ENCODE peak calls at places on chromosomes 16 and 17, in six cellular contexts. One of them, this sample, is unnamed.

GRCh38 chr16:21194771-21195301 is 16.5 kb downstream of the ZP2 start:
- DNase-seq in left ventricle myocardium inferior: no peak
- DNase-seq in A549: no peak
- DNase-seq in fibroblast of lung: peak; percentile 15
- DNase-seq in CD8-positive, alpha-beta T cell: no peak
- DNase-seq in HCT116: no peak
- DNase-seq in this sample: no peak

GRCh38 chr16:66275795-66276428 is 90.6 kb upstream of the CDH5 start:
- DNase-seq in fibroblast of lung: peak; percentile 67
- DNase-seq in CD8-positive, alpha-beta T cell: no peak
- DNase-seq in A549: peak; percentile 65
- DNase-seq in left ventricle myocardium inferior: no peak
- DNase-seq in HCT116: peak; percentile 67
- DNase-seq in this sample: no peak

GRCh38 chr16:67166035-67166882 is 1.7 kb downstream of the HSF4 start:
- DNase-seq in HCT116: no peak
- DNase-seq in left ventricle myocardium inferior: no peak
- DNase-seq in fibroblast of lung: no peak
- DNase-seq in A549: no peak
- DNase-seq in CD8-positive, alpha-beta T cell: no peak
- DNase-seq in this sample: no peak

GRCh38 chr17:71870546-71870862 is 250.3 kb upstream of the SOX9 start:
- DNase-seq in fibroblast of lung: no peak
- DNase-seq in HCT116: no peak
- DNase-seq in A549: no peak
- DNase-seq in left ventricle myocardium inferior: no peak
- DNase-seq in CD8-positive, alpha-beta T cell: no peak
- DNase-seq in this sample: no peak

GRCh38 chr17:82978765-82979349 is 100.6 kb upstream of the METRNL start:
- DNase-seq in fibroblast of lung: no peak
- DNase-seq in left ventricle myocardium inferior: no peak
- DNase-seq in A549: no peak
- DNase-seq in HCT116: no peak
- DNase-seq in CD8-positive, alpha-beta T cell: no peak
- DNase-seq in this sample: no peak

GRCh38 chr16:62068747-62069146 is 32.5 kb upstream of the CDH8 start:
- DNase-seq in left ventricle myocardium inferior: no peak
- DNase-seq in HCT116: no peak
- DNase-seq in fibroblast of lung: no peak
- DNase-seq in CD8-positive, alpha-beta T cell: no peak
- DNase-seq in A549: no peak
- DNase-seq in this sample: no peak

GRCh38 chr17:9427460-9428315 is 147.9 kb downstream of the STX8 start:
- DNase-seq in CD8-positive, alpha-beta T cell: no peak
- DNase-seq in left ventricle myocardium inferior: peak; percentile 29
- DNase-seq in A549: no peak
- DNase-seq in fibroblast of lung: no peak
- DNase-seq in HCT116: no peak
- DNase-seq in this sample: no peak

GRCh38 chr16:54280751-54281150 is 5.8 kb downstream of the IRX3 start:
- DNase-seq in fibroblast of lung: peak; percentile 36
- DNase-seq in CD8-positive, alpha-beta T cell: no peak
- DNase-seq in left ventricle myocardium inferior: no peak
- DNase-seq in HCT116: peak; percentile 13
- DNase-seq in A549: no peak
- DNase-seq in this sample: no peak

GRCh38 chr16:2715519-2715918 is 4.5 kb downstream of the PRSS27 start:
- DNase-seq in left ventricle myocardium inferior: peak; percentile 68
- DNase-seq in HCT116: no peak
- DNase-seq in CD8-positive, alpha-beta T cell: peak; percentile 83
- DNase-seq in A549: no peak
- DNase-seq in fibroblast of lung: peak; percentile 50
- DNase-seq in this sample: peak; percentile 26

GRCh38 chr17:80349437-80350160 is 65.4 kb upstream of the ENDOV start:
- DNase-seq in HCT116: no peak
- DNase-seq in fibroblast of lung: no peak
- DNase-seq in left ventricle myocardium inferior: no peak
- DNase-seq in CD8-positive, alpha-beta T cell: no peak
- DNase-seq in A549: no peak
- DNase-seq in this sample: no peak

GRCh38 chr17:58084317-58084981 is 1.2 kb downstream of the DYNLL2 start:
- DNase-seq in left ventricle myocardium inferior: peak; percentile 55
- DNase-seq in A549: peak; percentile 65
- DNase-seq in fibroblast of lung: peak; percentile 31
- DNase-seq in CD8-positive, alpha-beta T cell: peak; percentile 25
- DNase-seq in HCT116: peak; percentile 56
- DNase-seq in this sample: peak; percentile 46

GRCh38 chr17:39144414-39144813 is 7.0 kb downstream of the PLXDC1 start:
- DNase-seq in CD8-positive, alpha-beta T cell: no peak
- DNase-seq in fibroblast of lung: peak; percentile 94
- DNase-seq in HCT116: no peak
- DNase-seq in left ventricle myocardium inferior: peak; percentile 92
- DNase-seq in A549: no peak
- DNase-seq in this sample: peak; percentile 83

GRCh38 chr16:72928089-72928981 is 119.6 kb downstream of the ZFHX3 start:
- DNase-seq in HCT116: no peak
- DNase-seq in CD8-positive, alpha-beta T cell: no peak
- DNase-seq in A549: no peak
- DNase-seq in fibroblast of lung: no peak
- DNase-seq in left ventricle myocardium inferior: no peak
- DNase-seq in this sample: peak; percentile 66

DNA sequence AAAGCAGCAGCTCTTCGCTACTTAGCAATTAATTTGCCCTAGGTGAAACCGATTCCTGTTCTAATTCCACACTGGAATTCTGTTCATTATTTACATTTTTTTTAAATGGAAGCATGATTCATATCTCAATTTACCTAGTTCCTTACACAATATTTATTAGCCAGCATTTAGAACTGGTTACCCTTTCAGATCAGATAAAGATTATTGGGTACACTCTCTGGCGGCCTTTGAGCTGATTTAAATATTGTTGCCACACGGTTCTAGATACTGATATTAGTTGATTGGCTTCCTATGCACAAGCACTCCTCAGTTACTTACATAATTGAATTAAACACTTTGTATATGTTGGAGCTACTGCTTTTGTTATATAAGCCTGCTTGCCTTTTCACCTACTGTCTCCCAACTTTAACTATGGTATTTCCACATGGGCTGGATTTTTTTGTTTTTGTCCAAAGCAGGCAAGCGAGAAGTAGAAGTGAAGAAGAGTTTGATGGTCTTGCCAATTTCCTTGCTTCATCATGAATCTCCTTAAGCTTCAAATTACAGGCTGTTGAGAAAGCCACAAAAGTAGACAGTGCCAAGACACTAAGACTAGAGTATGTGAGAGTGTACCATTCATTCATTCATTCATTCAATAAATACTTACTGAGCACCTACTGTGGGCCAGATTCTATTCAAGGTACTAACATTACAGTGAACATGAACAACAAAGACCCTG is 3.9 kb upstream of the ALDH3A2 start:
- DNase-seq in HCT116: no peak
- DNase-seq in fibroblast of lung: peak; percentile 32
- DNase-seq in A549: no peak
- DNase-seq in CD8-positive, alpha-beta T cell: no peak
- DNase-seq in left ventricle myocardium inferior: no peak
- DNase-seq in this sample: no peak
- H3K4me1 ChIP-seq in HCT116: peaks cover 74% of the 10 kb centered on the region
- H3K4me1 ChIP-seq in fibroblast of lung: peaks cover 12% of the 10 kb centered on the region
- H3K4me1 ChIP-seq in A549: peaks cover 53% of the 10 kb centered on the region
- H3K4me1 ChIP-seq in CD8-positive, alpha-beta T cell: peaks cover 15% of the 10 kb centered on the region
- H3K4me1 ChIP-seq in left ventricle myocardium inferior: peaks cover 34% of the 10 kb centered on the region
- H3K4me1 ChIP-seq in this sample: peaks cover 15% of the 10 kb centered on the region

DNA sequence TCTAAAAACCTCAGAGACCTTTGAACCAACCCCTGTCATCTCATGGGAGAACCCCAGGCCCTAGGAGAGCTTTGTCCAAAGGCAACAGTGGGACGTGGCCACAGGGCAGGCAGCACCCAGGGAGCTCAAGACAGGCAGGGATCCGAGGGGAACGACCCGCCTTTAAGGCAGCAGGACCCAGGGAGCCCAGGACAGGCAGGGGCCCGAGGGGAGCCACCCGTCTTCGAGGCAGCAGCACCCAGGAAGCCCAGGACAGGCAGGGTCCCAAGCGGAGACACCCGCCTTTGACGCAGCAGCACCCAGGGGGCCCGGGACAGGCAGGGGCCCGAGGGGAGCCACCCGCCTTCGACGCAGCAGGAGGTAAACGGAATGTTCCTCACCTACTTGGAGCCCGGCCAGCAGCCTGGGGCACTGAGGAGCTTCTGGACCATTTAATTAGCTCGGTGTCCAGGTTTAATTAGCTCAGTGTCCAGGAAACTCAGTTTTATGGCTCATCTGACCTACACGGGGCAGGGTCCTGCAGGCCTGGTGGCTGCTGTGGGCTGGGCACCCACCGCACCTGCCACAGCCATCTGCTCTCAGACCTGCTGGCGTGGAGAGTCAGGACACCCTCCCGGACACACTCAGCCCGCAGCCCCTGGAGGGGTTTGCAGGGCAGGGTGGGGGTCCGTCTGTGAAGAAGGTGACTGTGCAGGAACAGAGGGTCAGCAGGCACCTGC is 24.4 kb downstream of the PIEZO1 start:
- DNase-seq in left ventricle myocardium inferior: no peak
- DNase-seq in HCT116: no peak
- DNase-seq in fibroblast of lung: no peak
- DNase-seq in CD8-positive, alpha-beta T cell: no peak
- DNase-seq in A549: no peak
- DNase-seq in this sample: peak; percentile 84
- H3K4me1 ChIP-seq in left ventricle myocardium inferior: peaks cover 35% of the 10 kb centered on the region
- H3K4me1 ChIP-seq in HCT116: peaks cover 57% of the 10 kb centered on the region
- H3K4me1 ChIP-seq in fibroblast of lung: peaks cover 19% of the 10 kb centered on the region
- H3K4me1 ChIP-seq in CD8-positive, alpha-beta T cell: no peaks in the 10 kb centered on the region
- H3K4me1 ChIP-seq in A549: peaks cover 24% of the 10 kb centered on the region
- H3K4me1 ChIP-seq in this sample: peaks cover 61% of the 10 kb centered on the region

GRCh38 chr16:10620120-10620519 is 39.7 kb upstream of the EMP2 start:
- DNase-seq in A549: no peak
- DNase-seq in HCT116: no peak
- DNase-seq in left ventricle myocardium inferior: no peak
- DNase-seq in fibroblast of lung: no peak
- DNase-seq in CD8-positive, alpha-beta T cell: no peak
- DNase-seq in this sample: no peak

GRCh38 chr16:10622036-10622921 is 41.9 kb upstream of the EMP2 start:
- DNase-seq in HCT116: no peak
- DNase-seq in A549: no peak
- DNase-seq in CD8-positive, alpha-beta T cell: no peak
- DNase-seq in fibroblast of lung: no peak
- DNase-seq in left ventricle myocardium inferior: peak; percentile 39
- DNase-seq in this sample: no peak

GRCh38 chr16:10623059-10623458 is 42.7 kb upstream of the EMP2 start:
- DNase-seq in fibroblast of lung: no peak
- DNase-seq in left ventricle myocardium inferior: no peak
- DNase-seq in CD8-positive, alpha-beta T cell: no peak
- DNase-seq in A549: no peak
- DNase-seq in HCT116: no peak
- DNase-seq in this sample: no peak

GRCh38 chr16:10625595-10626357 is 45.4 kb upstream of the EMP2 start:
- DNase-seq in HCT116: no peak
- DNase-seq in A549: peak; percentile 29
- DNase-seq in CD8-positive, alpha-beta T cell: no peak
- DNase-seq in fibroblast of lung: peak; percentile 51
- DNase-seq in left ventricle myocardium inferior: no peak
- DNase-seq in this sample: no peak

DNA sequence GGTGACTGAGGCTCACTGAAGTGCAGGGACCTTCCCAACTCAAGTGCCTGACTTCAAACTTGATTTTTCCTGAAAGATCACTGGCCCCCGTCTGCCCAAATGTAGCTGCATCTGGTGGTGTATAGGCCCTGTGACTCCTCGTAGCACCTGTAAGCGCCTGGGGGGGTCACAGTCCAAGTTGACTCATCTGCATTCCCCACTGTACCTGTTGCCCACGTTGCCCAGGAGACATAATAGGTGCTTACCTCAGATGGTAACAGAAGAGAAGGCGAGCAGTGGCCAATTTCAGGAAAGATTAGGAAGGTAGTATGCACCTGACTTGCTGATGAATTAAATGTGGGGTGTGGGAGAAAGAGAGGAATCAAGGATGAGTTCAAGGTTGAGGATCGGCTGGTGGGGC is 44.1 kb upstream of the EMP2 start:
- DNase-seq in A549: no peak
- DNase-seq in fibroblast of lung: no peak
- DNase-seq in left ventricle myocardium inferior: no peak
- DNase-seq in HCT116: no peak
- DNase-seq in CD8-positive, alpha-beta T cell: no peak
- DNase-seq in this sample: no peak
- H3K4me1 ChIP-seq in A549: peaks cover 24% of the 10 kb centered on the region
- H3K4me1 ChIP-seq in fibroblast of lung: no peaks in the 10 kb centered on the region
- H3K4me1 ChIP-seq in left ventricle myocardium inferior: peaks cover 10% of the 10 kb centered on the region
- H3K4me1 ChIP-seq in HCT116: peaks cover 6% of the 10 kb centered on the region
- H3K4me1 ChIP-seq in CD8-positive, alpha-beta T cell: no peaks in the 10 kb centered on the region
- H3K4me1 ChIP-seq in this sample: no peaks in the 10 kb centered on the region

DNA sequence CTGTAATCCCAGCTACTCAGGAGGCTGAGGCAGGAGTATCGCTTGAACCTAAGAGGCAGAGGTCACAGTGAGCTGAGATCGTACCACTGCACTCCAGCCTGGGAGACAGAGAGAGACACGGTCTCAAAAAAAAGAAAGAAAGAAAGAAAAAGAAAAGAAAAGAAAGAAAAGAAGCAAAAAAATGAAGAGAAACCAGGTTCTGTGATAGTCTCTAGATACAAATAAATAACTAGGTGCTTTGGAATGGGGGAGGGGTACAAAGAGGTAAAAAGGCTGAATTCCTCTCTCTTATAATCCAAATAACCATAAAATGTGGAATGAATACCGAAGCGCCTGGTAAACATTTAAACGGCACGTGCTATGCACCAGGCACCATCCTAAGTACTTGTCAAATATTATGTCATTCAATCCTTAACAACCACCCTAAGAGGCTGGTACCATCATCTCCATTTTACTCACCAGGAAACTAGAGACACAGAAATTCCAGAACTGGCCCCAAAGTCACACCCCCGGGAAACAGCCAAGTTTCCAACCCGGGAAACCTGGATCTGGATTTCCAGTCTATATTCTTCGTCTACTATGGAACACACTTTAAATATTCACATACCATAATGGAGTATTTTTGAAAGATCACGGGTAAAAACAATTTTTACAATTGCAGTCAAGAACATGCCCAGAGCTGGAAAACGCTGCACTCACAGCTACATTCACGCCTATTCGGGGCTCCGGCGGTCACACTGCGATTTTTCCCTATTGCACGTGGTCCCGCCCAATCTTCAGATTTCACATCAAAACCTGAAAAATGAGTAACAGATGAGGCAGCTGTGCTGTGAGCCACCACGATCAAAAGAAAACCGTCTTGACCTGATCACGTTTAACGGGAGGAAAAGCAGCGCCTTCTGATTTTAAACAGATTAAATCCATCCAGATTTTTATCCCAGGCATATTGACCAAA is 10.5 kb downstream of the NXN start:
- DNase-seq in A549: no peak
- DNase-seq in CD8-positive, alpha-beta T cell: no peak
- DNase-seq in fibroblast of lung: peak; percentile 25
- DNase-seq in left ventricle myocardium inferior: no peak
- DNase-seq in HCT116: peak; percentile 62
- DNase-seq in this sample: no peak
- H3K4me1 ChIP-seq in A549: no peaks in the 10 kb centered on the region
- H3K4me1 ChIP-seq in CD8-positive, alpha-beta T cell: no peaks in the 10 kb centered on the region
- H3K4me1 ChIP-seq in fibroblast of lung: peaks cover 2% of the 10 kb centered on the region
- H3K4me1 ChIP-seq in left ventricle myocardium inferior: peaks cover 9% of the 10 kb centered on the region
- H3K4me1 ChIP-seq in HCT116: peaks cover 91% of the 10 kb centered on the region
- H3K4me1 ChIP-seq in this sample: peaks cover 5% of the 10 kb centered on the region